ENCODE peak calls at places on chromosomes 12 and 14, in nine cellular contexts. One of them, this sample, is unnamed.

GRCh38 chr14:104187931-104188726 is 49.7 kb downstream of the KIF26A start:
- DNase-seq in cardiac muscle cell: no peak
- DNase-seq in effector CD4-positive, alpha-beta T cell: no peak
- DNase-seq in GM23338: peak
- DNase-seq in NCI-H1105 treated with DMSO at 0.1 percent for 48 hours: no peak
- DNase-seq in activated CD4-positive, alpha-beta T cell treated with anti-CD3 and anti-CD28 coated beads, Interleukin-2, amount 50 U/mL, for 48 hours: no peak
- DNase-seq in activated T-helper 1 cell treated with anti-CD3 and anti-CD28 coated beads, Interleukin-2, amount 50 U/mL, for 16 hours: no peak
- DNase-seq in stimulated activated CD4-positive, alpha-beta T cell treated with anti-CD3 and anti-CD28 coated beads, Interleukin-15, amount 100 ng/mL, for 24 hours: no peak
- DNase-seq in tibial nerve: no peak
- DNase-seq in this sample: no peak

GRCh38 chr14:61477845-61478438 is 156.6 kb downstream of the PRKCH start:
- DNase-seq in cardiac muscle cell: no peak
- DNase-seq in activated CD4-positive, alpha-beta T cell treated with anti-CD3 and anti-CD28 coated beads, Interleukin-2, amount 50 U/mL, for 48 hours: peak
- DNase-seq in activated T-helper 1 cell treated with anti-CD3 and anti-CD28 coated beads, Interleukin-2, amount 50 U/mL, for 16 hours: no peak
- DNase-seq in stimulated activated CD4-positive, alpha-beta T cell treated with anti-CD3 and anti-CD28 coated beads, Interleukin-15, amount 100 ng/mL, for 24 hours: peak
- DNase-seq in tibial nerve: no peak
- DNase-seq in NCI-H1105 treated with DMSO at 0.1 percent for 48 hours: no peak
- DNase-seq in GM23338: no peak
- DNase-seq in effector CD4-positive, alpha-beta T cell: peak
- DNase-seq in this sample: no peak

GRCh38 chr14:105061428-105062047 is 3.7 kb downstream of the GPR132 start:
- DNase-seq in stimulated activated CD4-positive, alpha-beta T cell treated with anti-CD3 and anti-CD28 coated beads, Interleukin-15, amount 100 ng/mL, for 24 hours: peak
- DNase-seq in tibial nerve: no peak
- DNase-seq in activated T-helper 1 cell treated with anti-CD3 and anti-CD28 coated beads, Interleukin-2, amount 50 U/mL, for 16 hours: peak
- DNase-seq in cardiac muscle cell: no peak
- DNase-seq in activated CD4-positive, alpha-beta T cell treated with anti-CD3 and anti-CD28 coated beads, Interleukin-2, amount 50 U/mL, for 48 hours: peak
- DNase-seq in effector CD4-positive, alpha-beta T cell: peak
- DNase-seq in GM23338: no peak
- DNase-seq in NCI-H1105 treated with DMSO at 0.1 percent for 48 hours: no peak
- DNase-seq in this sample: no peak

GRCh38 chr14:88707088-88707487 is 85.7 kb downstream of the EML5 start:
- DNase-seq in tibial nerve: no peak
- DNase-seq in effector CD4-positive, alpha-beta T cell: no peak
- DNase-seq in activated T-helper 1 cell treated with anti-CD3 and anti-CD28 coated beads, Interleukin-2, amount 50 U/mL, for 16 hours: no peak
- DNase-seq in NCI-H1105 treated with DMSO at 0.1 percent for 48 hours: no peak
- DNase-seq in activated CD4-positive, alpha-beta T cell treated with anti-CD3 and anti-CD28 coated beads, Interleukin-2, amount 50 U/mL, for 48 hours: no peak
- DNase-seq in GM23338: no peak
- DNase-seq in cardiac muscle cell: no peak
- DNase-seq in stimulated activated CD4-positive, alpha-beta T cell treated with anti-CD3 and anti-CD28 coated beads, Interleukin-15, amount 100 ng/mL, for 24 hours: no peak
- DNase-seq in this sample: no peak

GRCh38 chr12:117097159-117097558 is 2.1 kb downstream of the TESC start:
- DNase-seq in activated CD4-positive, alpha-beta T cell treated with anti-CD3 and anti-CD28 coated beads, Interleukin-2, amount 50 U/mL, for 48 hours: no peak
- DNase-seq in effector CD4-positive, alpha-beta T cell: no peak
- DNase-seq in tibial nerve: no peak
- DNase-seq in activated T-helper 1 cell treated with anti-CD3 and anti-CD28 coated beads, Interleukin-2, amount 50 U/mL, for 16 hours: no peak
- DNase-seq in GM23338: no peak
- DNase-seq in NCI-H1105 treated with DMSO at 0.1 percent for 48 hours: no peak
- DNase-seq in stimulated activated CD4-positive, alpha-beta T cell treated with anti-CD3 and anti-CD28 coated beads, Interleukin-15, amount 100 ng/mL, for 24 hours: no peak
- DNase-seq in cardiac muscle cell: no peak
- DNase-seq in this sample: no peak

GRCh38 chr14:52044791-52045522 is 23.9 kb downstream of the NID2 start:
- DNase-seq in GM23338: no peak
- DNase-seq in stimulated activated CD4-positive, alpha-beta T cell treated with anti-CD3 and anti-CD28 coated beads, Interleukin-15, amount 100 ng/mL, for 24 hours: peak
- DNase-seq in activated CD4-positive, alpha-beta T cell treated with anti-CD3 and anti-CD28 coated beads, Interleukin-2, amount 50 U/mL, for 48 hours: no peak
- DNase-seq in cardiac muscle cell: no peak
- DNase-seq in NCI-H1105 treated with DMSO at 0.1 percent for 48 hours: no peak
- DNase-seq in effector CD4-positive, alpha-beta T cell: no peak
- DNase-seq in activated T-helper 1 cell treated with anti-CD3 and anti-CD28 coated beads, Interleukin-2, amount 50 U/mL, for 16 hours: no peak
- DNase-seq in tibial nerve: no peak
- DNase-seq in this sample: no peak

GRCh38 chr14:72636871-72637270 is 257.0 kb downstream of the DPF3 start:
- DNase-seq in tibial nerve: no peak
- DNase-seq in NCI-H1105 treated with DMSO at 0.1 percent for 48 hours: no peak
- DNase-seq in activated CD4-positive, alpha-beta T cell treated with anti-CD3 and anti-CD28 coated beads, Interleukin-2, amount 50 U/mL, for 48 hours: no peak
- DNase-seq in activated T-helper 1 cell treated with anti-CD3 and anti-CD28 coated beads, Interleukin-2, amount 50 U/mL, for 16 hours: no peak
- DNase-seq in stimulated activated CD4-positive, alpha-beta T cell treated with anti-CD3 and anti-CD28 coated beads, Interleukin-15, amount 100 ng/mL, for 24 hours: no peak
- DNase-seq in cardiac muscle cell: no peak
- DNase-seq in GM23338: no peak
- DNase-seq in effector CD4-positive, alpha-beta T cell: no peak
- DNase-seq in this sample: no peak

GRCh38 chr14:81594012-81594411 is 60.4 kb upstream of the SEL1L start:
- DNase-seq in NCI-H1105 treated with DMSO at 0.1 percent for 48 hours: no peak
- DNase-seq in stimulated activated CD4-positive, alpha-beta T cell treated with anti-CD3 and anti-CD28 coated beads, Interleukin-15, amount 100 ng/mL, for 24 hours: no peak
- DNase-seq in GM23338: no peak
- DNase-seq in cardiac muscle cell: no peak
- DNase-seq in activated CD4-positive, alpha-beta T cell treated with anti-CD3 and anti-CD28 coated beads, Interleukin-2, amount 50 U/mL, for 48 hours: no peak
- DNase-seq in effector CD4-positive, alpha-beta T cell: no peak
- DNase-seq in tibial nerve: peak
- DNase-seq in activated T-helper 1 cell treated with anti-CD3 and anti-CD28 coated beads, Interleukin-2, amount 50 U/mL, for 16 hours: no peak
- DNase-seq in this sample: no peak

GRCh38 chr14:22391908-22392307 is 197.1 kb downstream of the DAD1 start:
- DNase-seq in GM23338: peak
- DNase-seq in activated T-helper 1 cell treated with anti-CD3 and anti-CD28 coated beads, Interleukin-2, amount 50 U/mL, for 16 hours: no peak
- DNase-seq in tibial nerve: no peak
- DNase-seq in effector CD4-positive, alpha-beta T cell: no peak
- DNase-seq in cardiac muscle cell: peak
- DNase-seq in stimulated activated CD4-positive, alpha-beta T cell treated with anti-CD3 and anti-CD28 coated beads, Interleukin-15, amount 100 ng/mL, for 24 hours: no peak
- DNase-seq in NCI-H1105 treated with DMSO at 0.1 percent for 48 hours: peak
- DNase-seq in activated CD4-positive, alpha-beta T cell treated with anti-CD3 and anti-CD28 coated beads, Interleukin-2, amount 50 U/mL, for 48 hours: no peak
- DNase-seq in this sample: peak

GRCh38 chr14:58730793-58731464 is 93.2 kb downstream of the DACT1 start:
- DNase-seq in tibial nerve: no peak
- DNase-seq in stimulated activated CD4-positive, alpha-beta T cell treated with anti-CD3 and anti-CD28 coated beads, Interleukin-15, amount 100 ng/mL, for 24 hours: no peak
- DNase-seq in effector CD4-positive, alpha-beta T cell: no peak
- DNase-seq in cardiac muscle cell: no peak
- DNase-seq in NCI-H1105 treated with DMSO at 0.1 percent for 48 hours: no peak
- DNase-seq in GM23338: no peak
- DNase-seq in activated T-helper 1 cell treated with anti-CD3 and anti-CD28 coated beads, Interleukin-2, amount 50 U/mL, for 16 hours: no peak
- DNase-seq in activated CD4-positive, alpha-beta T cell treated with anti-CD3 and anti-CD28 coated beads, Interleukin-2, amount 50 U/mL, for 48 hours: no peak
- DNase-seq in this sample: no peak

GRCh38 chr12:122031342-122032216 is 9.9 kb downstream of the BCL7A start:
- DNase-seq in tibial nerve: no peak
- DNase-seq in stimulated activated CD4-positive, alpha-beta T cell treated with anti-CD3 and anti-CD28 coated beads, Interleukin-15, amount 100 ng/mL, for 24 hours: peak
- DNase-seq in cardiac muscle cell: peak
- DNase-seq in activated T-helper 1 cell treated with anti-CD3 and anti-CD28 coated beads, Interleukin-2, amount 50 U/mL, for 16 hours: peak
- DNase-seq in activated CD4-positive, alpha-beta T cell treated with anti-CD3 and anti-CD28 coated beads, Interleukin-2, amount 50 U/mL, for 48 hours: peak
- DNase-seq in GM23338: peak
- DNase-seq in effector CD4-positive, alpha-beta T cell: peak
- DNase-seq in NCI-H1105 treated with DMSO at 0.1 percent for 48 hours: no peak
- DNase-seq in this sample: peak

GRCh38 chr14:41350476-41350875 is 256.2 kb upstream of the LRFN5 start:
- DNase-seq in activated CD4-positive, alpha-beta T cell treated with anti-CD3 and anti-CD28 coated beads, Interleukin-2, amount 50 U/mL, for 48 hours: no peak
- DNase-seq in stimulated activated CD4-positive, alpha-beta T cell treated with anti-CD3 and anti-CD28 coated beads, Interleukin-15, amount 100 ng/mL, for 24 hours: no peak
- DNase-seq in NCI-H1105 treated with DMSO at 0.1 percent for 48 hours: no peak
- DNase-seq in effector CD4-positive, alpha-beta T cell: no peak
- DNase-seq in tibial nerve: no peak
- DNase-seq in cardiac muscle cell: no peak
- DNase-seq in GM23338: no peak
- DNase-seq in activated T-helper 1 cell treated with anti-CD3 and anti-CD28 coated beads, Interleukin-2, amount 50 U/mL, for 16 hours: no peak
- DNase-seq in this sample: no peak

GRCh38 chr12:20044304-20044703 is 324.0 kb upstream of the PDE3A start:
- DNase-seq in stimulated activated CD4-positive, alpha-beta T cell treated with anti-CD3 and anti-CD28 coated beads, Interleukin-15, amount 100 ng/mL, for 24 hours: no peak
- DNase-seq in activated T-helper 1 cell treated with anti-CD3 and anti-CD28 coated beads, Interleukin-2, amount 50 U/mL, for 16 hours: no peak
- DNase-seq in tibial nerve: no peak
- DNase-seq in effector CD4-positive, alpha-beta T cell: no peak
- DNase-seq in activated CD4-positive, alpha-beta T cell treated with anti-CD3 and anti-CD28 coated beads, Interleukin-2, amount 50 U/mL, for 48 hours: no peak
- DNase-seq in GM23338: no peak
- DNase-seq in cardiac muscle cell: no peak
- DNase-seq in NCI-H1105 treated with DMSO at 0.1 percent for 48 hours: no peak
- DNase-seq in this sample: no peak

GRCh38 chr14:87432698-87433097 is 560.3 kb downstream of the GALC start:
- DNase-seq in cardiac muscle cell: no peak
- DNase-seq in activated CD4-positive, alpha-beta T cell treated with anti-CD3 and anti-CD28 coated beads, Interleukin-2, amount 50 U/mL, for 48 hours: no peak
- DNase-seq in effector CD4-positive, alpha-beta T cell: no peak
- DNase-seq in GM23338: no peak
- DNase-seq in tibial nerve: no peak
- DNase-seq in NCI-H1105 treated with DMSO at 0.1 percent for 48 hours: no peak
- DNase-seq in stimulated activated CD4-positive, alpha-beta T cell treated with anti-CD3 and anti-CD28 coated beads, Interleukin-15, amount 100 ng/mL, for 24 hours: no peak
- DNase-seq in activated T-helper 1 cell treated with anti-CD3 and anti-CD28 coated beads, Interleukin-2, amount 50 U/mL, for 16 hours: no peak
- DNase-seq in this sample: no peak

GRCh38 chr12:15796493-15797141 is 7.4 kb upstream of the EPS8 start:
- DNase-seq in GM23338: no peak
- DNase-seq in cardiac muscle cell: no peak
- DNase-seq in stimulated activated CD4-positive, alpha-beta T cell treated with anti-CD3 and anti-CD28 coated beads, Interleukin-15, amount 100 ng/mL, for 24 hours: no peak
- DNase-seq in activated CD4-positive, alpha-beta T cell treated with anti-CD3 and anti-CD28 coated beads, Interleukin-2, amount 50 U/mL, for 48 hours: no peak
- DNase-seq in activated T-helper 1 cell treated with anti-CD3 and anti-CD28 coated beads, Interleukin-2, amount 50 U/mL, for 16 hours: no peak
- DNase-seq in tibial nerve: no peak
- DNase-seq in effector CD4-positive, alpha-beta T cell: no peak
- DNase-seq in NCI-H1105 treated with DMSO at 0.1 percent for 48 hours: no peak
- DNase-seq in this sample: no peak

GRCh38 chr12:131799828-131800593 is 28.2 kb upstream of the MMP17 start:
- DNase-seq in tibial nerve: no peak
- DNase-seq in cardiac muscle cell: no peak
- DNase-seq in activated CD4-positive, alpha-beta T cell treated with anti-CD3 and anti-CD28 coated beads, Interleukin-2, amount 50 U/mL, for 48 hours: no peak
- DNase-seq in NCI-H1105 treated with DMSO at 0.1 percent for 48 hours: no peak
- DNase-seq in stimulated activated CD4-positive, alpha-beta T cell treated with anti-CD3 and anti-CD28 coated beads, Interleukin-15, amount 100 ng/mL, for 24 hours: no peak
- DNase-seq in effector CD4-positive, alpha-beta T cell: no peak
- DNase-seq in GM23338: no peak
- DNase-seq in activated T-helper 1 cell treated with anti-CD3 and anti-CD28 coated beads, Interleukin-2, amount 50 U/mL, for 16 hours: no peak
- DNase-seq in this sample: no peak

GRCh38 chr12:53414756-53415417 is 8.8 kb upstream of the AMHR2 start:
- DNase-seq in cardiac muscle cell: no peak
- DNase-seq in stimulated activated CD4-positive, alpha-beta T cell treated with anti-CD3 and anti-CD28 coated beads, Interleukin-15, amount 100 ng/mL, for 24 hours: no peak
- DNase-seq in effector CD4-positive, alpha-beta T cell: no peak
- DNase-seq in tibial nerve: no peak
- DNase-seq in NCI-H1105 treated with DMSO at 0.1 percent for 48 hours: no peak
- DNase-seq in activated T-helper 1 cell treated with anti-CD3 and anti-CD28 coated beads, Interleukin-2, amount 50 U/mL, for 16 hours: no peak
- DNase-seq in activated CD4-positive, alpha-beta T cell treated with anti-CD3 and anti-CD28 coated beads, Interleukin-2, amount 50 U/mL, for 48 hours: no peak
- DNase-seq in GM23338: no peak
- DNase-seq in this sample: no peak

GRCh38 chr12:40716037-40716436 is 23.8 kb downstream of the CNTN1 start:
- DNase-seq in tibial nerve: no peak
- DNase-seq in cardiac muscle cell: no peak
- DNase-seq in NCI-H1105 treated with DMSO at 0.1 percent for 48 hours: no peak
- DNase-seq in activated CD4-positive, alpha-beta T cell treated with anti-CD3 and anti-CD28 coated beads, Interleukin-2, amount 50 U/mL, for 48 hours: no peak
- DNase-seq in GM23338: no peak
- DNase-seq in stimulated activated CD4-positive, alpha-beta T cell treated with anti-CD3 and anti-CD28 coated beads, Interleukin-15, amount 100 ng/mL, for 24 hours: no peak
- DNase-seq in effector CD4-positive, alpha-beta T cell: no peak
- DNase-seq in activated T-helper 1 cell treated with anti-CD3 and anti-CD28 coated beads, Interleukin-2, amount 50 U/mL, for 16 hours: no peak
- DNase-seq in this sample: no peak

GRCh38 chr12:12275874-12276273 is 9.0 kb upstream of the LRP6 start:
- DNase-seq in NCI-H1105 treated with DMSO at 0.1 percent for 48 hours: no peak
- DNase-seq in cardiac muscle cell: no peak
- DNase-seq in effector CD4-positive, alpha-beta T cell: no peak
- DNase-seq in stimulated activated CD4-positive, alpha-beta T cell treated with anti-CD3 and anti-CD28 coated beads, Interleukin-15, amount 100 ng/mL, for 24 hours: no peak
- DNase-seq in activated T-helper 1 cell treated with anti-CD3 and anti-CD28 coated beads, Interleukin-2, amount 50 U/mL, for 16 hours: no peak
- DNase-seq in GM23338: no peak
- DNase-seq in tibial nerve: no peak
- DNase-seq in activated CD4-positive, alpha-beta T cell treated with anti-CD3 and anti-CD28 coated beads, Interleukin-2, amount 50 U/mL, for 48 hours: no peak
- DNase-seq in this sample: no peak

GRCh38 chr14:64506751-64507150 is 2.2 kb downstream of the ZBTB1 start:
- DNase-seq in tibial nerve: no peak
- DNase-seq in cardiac muscle cell: no peak
- DNase-seq in effector CD4-positive, alpha-beta T cell: no peak
- DNase-seq in activated CD4-positive, alpha-beta T cell treated with anti-CD3 and anti-CD28 coated beads, Interleukin-2, amount 50 U/mL, for 48 hours: no peak
- DNase-seq in stimulated activated CD4-positive, alpha-beta T cell treated with anti-CD3 and anti-CD28 coated beads, Interleukin-15, amount 100 ng/mL, for 24 hours: no peak
- DNase-seq in GM23338: no peak
- DNase-seq in activated T-helper 1 cell treated with anti-CD3 and anti-CD28 coated beads, Interleukin-2, amount 50 U/mL, for 16 hours: no peak
- DNase-seq in NCI-H1105 treated with DMSO at 0.1 percent for 48 hours: no peak
- DNase-seq in this sample: no peak

GRCh38 chr12:54197037-54197909 is 8.5 kb upstream of the SMUG1 start:
- DNase-seq in GM23338: peak
- DNase-seq in NCI-H1105 treated with DMSO at 0.1 percent for 48 hours: no peak
- DNase-seq in activated T-helper 1 cell treated with anti-CD3 and anti-CD28 coated beads, Interleukin-2, amount 50 U/mL, for 16 hours: no peak
- DNase-seq in activated CD4-positive, alpha-beta T cell treated with anti-CD3 and anti-CD28 coated beads, Interleukin-2, amount 50 U/mL, for 48 hours: no peak
- DNase-seq in tibial nerve: no peak
- DNase-seq in stimulated activated CD4-positive, alpha-beta T cell treated with anti-CD3 and anti-CD28 coated beads, Interleukin-15, amount 100 ng/mL, for 24 hours: no peak
- DNase-seq in cardiac muscle cell: no peak
- DNase-seq in effector CD4-positive, alpha-beta T cell: no peak
- DNase-seq in this sample: no peak

GRCh38 chr14:77014734-77015133 is 13.8 kb downstream of the IRF2BPL start:
- DNase-seq in effector CD4-positive, alpha-beta T cell: no peak
- DNase-seq in activated CD4-positive, alpha-beta T cell treated with anti-CD3 and anti-CD28 coated beads, Interleukin-2, amount 50 U/mL, for 48 hours: no peak
- DNase-seq in activated T-helper 1 cell treated with anti-CD3 and anti-CD28 coated beads, Interleukin-2, amount 50 U/mL, for 16 hours: no peak
- DNase-seq in GM23338: no peak
- DNase-seq in tibial nerve: no peak
- DNase-seq in cardiac muscle cell: no peak
- DNase-seq in NCI-H1105 treated with DMSO at 0.1 percent for 48 hours: no peak
- DNase-seq in stimulated activated CD4-positive, alpha-beta T cell treated with anti-CD3 and anti-CD28 coated beads, Interleukin-15, amount 100 ng/mL, for 24 hours: no peak
- DNase-seq in this sample: no peak

GRCh38 chr12:71756054-71756675 is 1.5 kb downstream of the RAB21 start:
- DNase-seq in activated T-helper 1 cell treated with anti-CD3 and anti-CD28 coated beads, Interleukin-2, amount 50 U/mL, for 16 hours: no peak
- DNase-seq in activated CD4-positive, alpha-beta T cell treated with anti-CD3 and anti-CD28 coated beads, Interleukin-2, amount 50 U/mL, for 48 hours: no peak
- DNase-seq in GM23338: no peak
- DNase-seq in tibial nerve: no peak
- DNase-seq in effector CD4-positive, alpha-beta T cell: no peak
- DNase-seq in stimulated activated CD4-positive, alpha-beta T cell treated with anti-CD3 and anti-CD28 coated beads, Interleukin-15, amount 100 ng/mL, for 24 hours: no peak
- DNase-seq in NCI-H1105 treated with DMSO at 0.1 percent for 48 hours: no peak
- DNase-seq in cardiac muscle cell: no peak
- DNase-seq in this sample: no peak

GRCh38 chr12:52230364-52231281 is 2.4 kb upstream of the KRT7 start:
- DNase-seq in tibial nerve: no peak
- DNase-seq in cardiac muscle cell: no peak
- DNase-seq in effector CD4-positive, alpha-beta T cell: no peak
- DNase-seq in activated CD4-positive, alpha-beta T cell treated with anti-CD3 and anti-CD28 coated beads, Interleukin-2, amount 50 U/mL, for 48 hours: no peak
- DNase-seq in NCI-H1105 treated with DMSO at 0.1 percent for 48 hours: no peak
- DNase-seq in stimulated activated CD4-positive, alpha-beta T cell treated with anti-CD3 and anti-CD28 coated beads, Interleukin-15, amount 100 ng/mL, for 24 hours: no peak
- DNase-seq in activated T-helper 1 cell treated with anti-CD3 and anti-CD28 coated beads, Interleukin-2, amount 50 U/mL, for 16 hours: no peak
- DNase-seq in GM23338: peak
- DNase-seq in this sample: no peak

GRCh38 chr12:46357438-46358324 is 14.9 kb downstream of the SLC38A2 start:
- DNase-seq in stimulated activated CD4-positive, alpha-beta T cell treated with anti-CD3 and anti-CD28 coated beads, Interleukin-15, amount 100 ng/mL, for 24 hours: no peak
- DNase-seq in activated CD4-positive, alpha-beta T cell treated with anti-CD3 and anti-CD28 coated beads, Interleukin-2, amount 50 U/mL, for 48 hours: no peak
- DNase-seq in NCI-H1105 treated with DMSO at 0.1 percent for 48 hours: no peak
- DNase-seq in GM23338: peak
- DNase-seq in effector CD4-positive, alpha-beta T cell: no peak
- DNase-seq in cardiac muscle cell: no peak
- DNase-seq in activated T-helper 1 cell treated with anti-CD3 and anti-CD28 coated beads, Interleukin-2, amount 50 U/mL, for 16 hours: no peak
- DNase-seq in tibial nerve: no peak
- DNase-seq in this sample: peak